ENCODE peak calls at places on chromosome 4, in eight cellular contexts. V, N, P, U, T, J, I and E are unnamed samples.

GRCh38 chr4:155514628-155515027 is 137.9 kb upstream of the MAP9 start:
- DNase-seq in V (no peak), N (no peak), P (no peak), U (no peak), T (no peak), J (no peak), I (no peak), E (no peak)

GRCh38 chr4:12488672-12489071 is 995.5 kb downstream of the RAB28 start:
- DNase-seq in V (no peak), N (peak; percentile 78), P (no peak), U (no peak), T (no peak), J (no peak), I (no peak), E (no peak)

GRCh38 chr4:74904509-74904908 is 28.4 kb upstream of the PARM1 start:
- DNase-seq in V (no peak), N (no peak), P (no peak), U (no peak), T (no peak), J (no peak), I (no peak), E (no peak)

GRCh38 chr4:126395661-126396060 is 1080.9 kb downstream of the FAT4 start:
- DNase-seq in V (peak; percentile 37), N (no peak), P (no peak), U (no peak), T (no peak), J (peak; percentile 35), I (no peak), E (no peak)

GRCh38 chr4:166197166-166197565 is 324.1 kb downstream of the TLL1 start:
- DNase-seq in V (no peak), N (no peak), P (no peak), U (no peak), T (no peak), J (no peak), I (no peak), E (no peak)

GRCh38 chr4:8247047-8247930 is 22.3 kb upstream of the HTRA3 start:
- DNase-seq in V (no peak), N (no peak), P (peak; percentile 72), U (no peak), T (no peak), J (no peak), I (no peak), E (peak; percentile 63)

GRCh38 chr4:89821612-89822011 is 15.3 kb downstream of the SNCA start:
- DNase-seq in V (no peak), N (no peak), P (no peak), U (no peak), T (no peak), J (no peak), I (no peak), E (no peak)

GRCh38 chr4:73976716-73977115 is 5.1 kb downstream of the PF4 start:
- DNase-seq in V (no peak), N (no peak), P (no peak), U (no peak), T (no peak), J (peak; percentile 37), I (no peak), E (no peak)

GRCh38 chr4:58809948-58810347 is 1699.8 kb upstream of the IGFBP7 start:
- DNase-seq in V (no peak), N (no peak), P (no peak), U (no peak), T (no peak), J (no peak), I (no peak), E (no peak)

GRCh38 chr4:107210450-107211239 is 174.5 kb upstream of the DKK2 start:
- DNase-seq in V (no peak), N (no peak), P (no peak), U (no peak), T (no peak), J (peak; percentile 48), I (no peak), E (no peak)

GRCh38 chr4:85534120-85534519 is 59.2 kb downstream of the ARHGAP24 start:
- DNase-seq in V (no peak), N (no peak), P (no peak), U (no peak), T (no peak), J (no peak), I (no peak), E (no peak)

GRCh38 chr4:44368413-44369167 is 80.0 kb downstream of the KCTD8 start:
- DNase-seq in V (no peak), N (no peak), P (no peak), U (no peak), T (no peak), J (no peak), I (no peak), E (no peak)

GRCh38 chr4:109290918-109291317 is 11.5 kb downstream of the COL25A1 start:
- DNase-seq in V (no peak), N (no peak), P (no peak), U (no peak), T (no peak), J (no peak), I (no peak), E (no peak)

GRCh38 chr4:40557741-40558140 is 71.9 kb downstream of the RBM47 start:
- DNase-seq in V (no peak), N (no peak), P (no peak), U (no peak), T (no peak), J (no peak), I (no peak), E (no peak)

GRCh38 chr4:2786794-2787229 is 6.1 kb upstream of the SH3BP2 start:
- DNase-seq in V (no peak), N (no peak), P (no peak), U (no peak), T (no peak), J (no peak), I (no peak), E (no peak)

GRCh38 chr4:120139392-120139791 is 72.7 kb upstream of the MAD2L1 start:
- DNase-seq in V (no peak), N (no peak), P (no peak), U (no peak), T (no peak), J (no peak), I (no peak), E (no peak)

GRCh38 chr4:106507440-106507839 is 138.9 kb upstream of the GIMD1 start:
- DNase-seq in V (no peak), N (no peak), P (no peak), U (no peak), T (no peak), J (no peak), I (no peak), E (no peak)

GRCh38 chr4:141102367-141102766 is 30.9 kb downstream of the RNF150 start:
- DNase-seq in V (no peak), N (no peak), P (no peak), U (no peak), T (no peak), J (peak; percentile 65), I (no peak), E (no peak)

GRCh38 chr4:53119685-53120084 is 246.2 kb downstream of the SCFD2 start:
- DNase-seq in V (no peak), N (no peak), P (no peak), U (peak; percentile 36), T (no peak), J (peak; percentile 77), I (no peak), E (no peak)

DNA sequence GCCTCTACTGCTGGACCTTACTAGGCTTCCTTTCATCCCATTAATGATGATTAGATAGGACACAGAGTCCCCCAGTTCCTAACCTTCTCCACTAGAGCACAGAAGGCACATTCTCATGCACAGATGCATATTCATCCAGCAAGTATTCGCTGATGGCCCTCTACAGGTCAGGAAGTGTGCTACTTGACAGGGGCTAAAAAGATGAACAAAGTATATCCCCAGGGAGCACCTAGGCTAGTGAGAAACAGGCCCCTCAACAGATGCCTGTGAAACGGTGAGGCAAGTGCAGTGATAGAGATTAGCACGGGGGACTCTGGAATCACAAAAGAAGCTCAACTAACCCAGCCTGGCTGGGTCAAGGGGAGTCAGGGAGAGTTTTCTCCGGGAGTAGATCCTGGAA is 95.8 kb downstream of the MGST2 start:
- DNase-seq in V (no peak), N (no peak), P (no peak), U (no peak), T (no peak), J (peak; percentile 40), I (no peak), E (no peak)
- TF ChIP-seq CTCF in V (no peak), N (no peak), P (peak; percentile 28), U (peak; percentile 46), T (no peak), J (peak; percentile 55), I (peak; percentile 43), E (no peak)

DNA sequence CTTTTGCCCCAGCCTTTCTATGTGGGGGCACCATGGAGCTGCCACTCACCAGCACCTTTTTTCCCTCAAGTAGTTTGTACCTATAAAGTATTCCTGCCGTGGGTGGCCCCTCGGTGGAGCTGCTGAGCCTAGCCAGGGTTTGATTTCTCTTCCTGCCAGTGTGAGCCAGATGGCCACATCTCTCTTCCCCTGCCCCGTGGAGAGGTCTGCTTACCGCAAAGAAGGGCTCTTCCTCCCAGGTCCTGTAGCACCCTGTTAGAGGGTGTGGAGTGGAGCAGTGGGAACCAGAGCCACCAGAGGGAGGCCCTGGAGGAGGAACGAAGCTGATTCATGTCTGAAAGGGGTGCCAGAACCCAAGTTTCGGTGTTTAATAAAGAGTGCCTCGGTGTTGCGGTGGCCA is 95.4 kb downstream of the PTTG2 start:
- DNase-seq in V (no peak), N (no peak), P (no peak), U (no peak), T (no peak), J (no peak), I (no peak), E (no peak)
- TF ChIP-seq CTCF in V (no peak), N (no peak), P (no peak), U (no peak), T (no peak), J (no peak), I (no peak), E (no peak)

GRCh38 chr4:80124246-80125211 is 51.5 kb upstream of the ANTXR2 start:
- DNase-seq in V (no peak), N (no peak), P (no peak), U (no peak), T (no peak), J (no peak), I (no peak), E (no peak)

GRCh38 chr4:80128941-80129340 is 55.9 kb upstream of the ANTXR2 start:
- DNase-seq in V (no peak), N (no peak), P (no peak), U (no peak), T (no peak), J (no peak), I (no peak), E (no peak)

GRCh38 chr4:80126435-80126834 is 53.4 kb upstream of the ANTXR2 start:
- DNase-seq in V (no peak), N (no peak), P (no peak), U (no peak), T (no peak), J (no peak), I (no peak), E (no peak)

GRCh38 chr4:80127870-80128419 is 54.9 kb upstream of the ANTXR2 start:
- DNase-seq in V (no peak), N (no peak), P (no peak), U (no peak), T (no peak), J (no peak), I (no peak), E (no peak)

GRCh38 chr4:80125252-80126177 is 52.5 kb upstream of the ANTXR2 start:
- DNase-seq in V (no peak), N (no peak), P (no peak), U (no peak), T (no peak), J (peak; percentile 49), I (no peak), E (peak; percentile 51)
- TF ChIP-seq CTCF in V (peak; percentile 12), N (no peak), P (no peak), U (peak; percentile 62), T (peak; percentile 31), J (peak; percentile 72), I (peak; percentile 57), E (peak; percentile 58)

GRCh38 chr4:63717384-63717783 is 691.9 kb downstream of the TECRL start:
- DNase-seq in V (no peak), N (no peak), P (no peak), U (no peak), T (no peak), J (no peak), I (no peak), E (no peak)
- TF ChIP-seq CTCF in V (no peak), N (no peak), P (no peak), U (no peak), T (peak; percentile 56), J (no peak), I (peak; percentile 71), E (no peak)